ENCODE peak calls at places on chromosomes 2 and 18, in seven cellular contexts. One of them, this sample, is unnamed.

GRCh38 chr18:55387139-55387984 is 200.6 kb downstream of the TCF4 start:
- DNase-seq in T-cell: no peak
- DNase-seq in epithelial cell of esophagus: no peak
- DNase-seq in transverse colon: no peak
- DNase-seq in NCI-H1436: no peak
- DNase-seq in aorta: no peak
- DNase-seq in nephron progenitor cell: no peak
- DNase-seq in this sample: no peak

GRCh38 chr18:36187138-36187825 is at the start of gene MOCOS:
- DNase-seq in transverse colon: peak
- DNase-seq in aorta: peak
- DNase-seq in T-cell: peak
- DNase-seq in nephron progenitor cell: peak
- DNase-seq in epithelial cell of esophagus: peak
- DNase-seq in NCI-H1436: no peak
- DNase-seq in this sample: no peak

GRCh38 chr2:64114063-64114911 is 29.9 kb downstream of the PELI1 start:
- DNase-seq in aorta: no peak
- DNase-seq in T-cell: no peak
- DNase-seq in epithelial cell of esophagus: peak
- DNase-seq in transverse colon: no peak
- DNase-seq in NCI-H1436: no peak
- DNase-seq in nephron progenitor cell: no peak
- DNase-seq in this sample: no peak

GRCh38 chr2:144389151-144389929 is 130.6 kb downstream of the ZEB2 start:
- DNase-seq in nephron progenitor cell: peak
- DNase-seq in aorta: no peak
- DNase-seq in epithelial cell of esophagus: peak
- DNase-seq in T-cell: no peak
- DNase-seq in NCI-H1436: no peak
- DNase-seq in transverse colon: peak
- DNase-seq in this sample: no peak

GRCh38 chr18:42545825-42546224 is 569.7 kb downstream of the RIT2 start:
- DNase-seq in nephron progenitor cell: no peak
- DNase-seq in T-cell: no peak
- DNase-seq in transverse colon: no peak
- DNase-seq in NCI-H1436: no peak
- DNase-seq in aorta: no peak
- DNase-seq in epithelial cell of esophagus: peak
- DNase-seq in this sample: no peak

GRCh38 chr2:180707867-180708205 is 272.6 kb upstream of the UBE2E3 start:
- DNase-seq in epithelial cell of esophagus: peak
- DNase-seq in T-cell: no peak
- DNase-seq in transverse colon: peak
- DNase-seq in nephron progenitor cell: no peak
- DNase-seq in aorta: no peak
- DNase-seq in NCI-H1436: peak
- DNase-seq in this sample: peak

GRCh38 chr2:157164370-157164769 is 93.1 kb upstream of the GALNT5 start:
- DNase-seq in transverse colon: no peak
- DNase-seq in aorta: no peak
- DNase-seq in T-cell: no peak
- DNase-seq in NCI-H1436: no peak
- DNase-seq in epithelial cell of esophagus: no peak
- DNase-seq in nephron progenitor cell: no peak
- DNase-seq in this sample: no peak

GRCh38 chr2:240425236-240425615 is 10.2 kb upstream of the GPC1 start:
- DNase-seq in nephron progenitor cell: no peak
- DNase-seq in epithelial cell of esophagus: no peak
- DNase-seq in transverse colon: no peak
- DNase-seq in aorta: no peak
- DNase-seq in NCI-H1436: no peak
- DNase-seq in T-cell: no peak
- DNase-seq in this sample: no peak

GRCh38 chr2:236617221-236617737 is 47.7 kb downstream of the ACKR3 start:
- DNase-seq in nephron progenitor cell: no peak
- DNase-seq in T-cell: no peak
- DNase-seq in NCI-H1436: no peak
- DNase-seq in epithelial cell of esophagus: no peak
- DNase-seq in transverse colon: no peak
- DNase-seq in aorta: no peak
- DNase-seq in this sample: no peak

GRCh38 chr2:224691563-224691962 is 24.6 kb downstream of the CCDC195 start:
- DNase-seq in aorta: no peak
- DNase-seq in transverse colon: no peak
- DNase-seq in NCI-H1436: no peak
- DNase-seq in epithelial cell of esophagus: no peak
- DNase-seq in T-cell: no peak
- DNase-seq in nephron progenitor cell: no peak
- DNase-seq in this sample: no peak

GRCh38 chr2:190961918-190962487 is 52.0 kb downstream of the STAT1 start:
- DNase-seq in NCI-H1436: no peak
- DNase-seq in epithelial cell of esophagus: no peak
- DNase-seq in transverse colon: no peak
- DNase-seq in T-cell: no peak
- DNase-seq in aorta: no peak
- DNase-seq in nephron progenitor cell: no peak
- DNase-seq in this sample: no peak

GRCh38 chr2:144426981-144427479 is 92.9 kb downstream of the ZEB2 start:
- DNase-seq in nephron progenitor cell: no peak
- DNase-seq in transverse colon: no peak
- DNase-seq in aorta: no peak
- DNase-seq in epithelial cell of esophagus: no peak
- DNase-seq in T-cell: no peak
- DNase-seq in NCI-H1436: no peak
- DNase-seq in this sample: no peak

GRCh38 chr2:186868344-186868743 is 19.4 kb upstream of the ZSWIM2 start:
- DNase-seq in transverse colon: no peak
- DNase-seq in aorta: no peak
- DNase-seq in epithelial cell of esophagus: no peak
- DNase-seq in T-cell: no peak
- DNase-seq in NCI-H1436: no peak
- DNase-seq in nephron progenitor cell: no peak
- DNase-seq in this sample: no peak

GRCh38 chr2:142495141-142495540 is 364.3 kb upstream of the LRP1B start:
- DNase-seq in T-cell: no peak
- DNase-seq in epithelial cell of esophagus: no peak
- DNase-seq in transverse colon: peak
- DNase-seq in nephron progenitor cell: no peak
- DNase-seq in aorta: no peak
- DNase-seq in NCI-H1436: no peak
- DNase-seq in this sample: no peak

GRCh38 chr2:192286093-192286701 is 91.5 kb upstream of the TMEFF2 start:
- DNase-seq in transverse colon: no peak
- DNase-seq in T-cell: no peak
- DNase-seq in nephron progenitor cell: no peak
- DNase-seq in aorta: no peak
- DNase-seq in NCI-H1436: peak
- DNase-seq in epithelial cell of esophagus: peak
- DNase-seq in this sample: no peak

GRCh38 chr2:144643537-144644336 is 123.8 kb upstream of the ZEB2 start:
- DNase-seq in NCI-H1436: no peak
- DNase-seq in aorta: no peak
- DNase-seq in T-cell: no peak
- DNase-seq in nephron progenitor cell: no peak
- DNase-seq in epithelial cell of esophagus: no peak
- DNase-seq in transverse colon: no peak
- DNase-seq in this sample: no peak

This sample was measured in retinal pigment epithelial cell.